ENCODE peak calls at places on chromosomes 4 and X, in eight cellular contexts. A is Calu3, X is type B pancreatic cell, C is NB4, Y is brain microvascular endothelial cell, T is cardiac muscle cell, Z is H9, K is T1000. Q is an unnamed sample.

GRCh38 chrX:67555578-67556203 is 11.9 kb downstream of the AR start:
- DNase-seq in A (peak), X (no peak), C (peak), Y (peak), T (peak), Z (peak), K (peak), Q (no peak)

GRCh38 chrX:103779156-103779555 is 2.5 kb downstream of the PLP1 start:
- DNase-seq in A (no peak), X (no peak), C (no peak), Y (peak), T (no peak), Z (peak), K (no peak), Q (no peak)

GRCh38 chrX:49212861-49213260 is 12.9 kb upstream of the SYP start:
- DNase-seq in A (no peak), X (no peak), C (no peak), Y (no peak), T (no peak), Z (no peak), K (no peak), Q (no peak)

GRCh38 chr4:187849556-187850245 is 145.9 kb upstream of the ZFP42 start:
- DNase-seq in A (no peak), X (no peak), C (no peak), Y (no peak), T (no peak), Z (no peak), K (no peak), Q (no peak)

GRCh38 chr4:98663226-98664006 is 5.0 kb upstream of the TSPAN5 start:
- DNase-seq in A (no peak), X (no peak), C (peak), Y (no peak), T (no peak), Z (no peak), K (no peak), Q (peak)

GRCh38 chr4:37981844-37982720 is 21.9 kb downstream of the PTTG2 start:
- DNase-seq in A (peak), X (no peak), C (no peak), Y (peak), T (no peak), Z (no peak), K (peak), Q (no peak)

GRCh38 chr4:130478406-130478805 is 1382.5 kb downstream of the C4orf33 start:
- DNase-seq in A (no peak), X (no peak), C (peak), Y (peak), T (no peak), Z (no peak), K (no peak), Q (peak)

GRCh38 chr4:100190643-100191600 is 654 bp upstream of the DDIT4L start:
- DNase-seq in A (no peak), X (no peak), C (no peak), Y (no peak), T (peak), Z (peak), K (no peak), Q (no peak)

GRCh38 chr4:134202557-134202956 is 968 bp upstream of the PABPC4L start:
- DNase-seq in A (no peak), X (no peak), C (no peak), Y (no peak), T (no peak), Z (no peak), K (no peak), Q (no peak)